ENCODE peak calls at places on chromosomes 5 and 9, in nine cellular contexts. Z is AG04449; P is Calu3; M is CD8-positive, alpha-beta T cell; Q is cardiac fibroblast; R is upper lobe of right lung; T is cardiac muscle cell; O is uterus; F is coronary artery. D is an unnamed sample.

GRCh38 chr9:72949918-72950325 is 2.9 kb downstream of the ALDH1A1 start:
- DNase-seq in Z (no peak), P (no peak), M (no peak), Q (no peak), R (no peak), T (no peak), O (no peak), F (no peak), D (no peak)

GRCh38 chr9:112655633-112656032 is 62.3 kb downstream of the INIP start:
- DNase-seq in Z (no peak), P (no peak), M (no peak), Q (no peak), R (no peak), T (no peak), O (no peak), F (no peak), D (no peak)

GRCh38 chr5:168086104-168086610 is 205.3 kb upstream of the WWC1 start:
- DNase-seq in Z (peak; percentile 75), P (peak; percentile 63), M (no peak), Q (peak; percentile 24), R (no peak), T (peak; percentile 3), O (peak; percentile 33), F (no peak), D (no peak)

GRCh38 chr5:68297656-68298055 is 82.1 kb downstream of the PIK3R1 start:
- DNase-seq in Z (no peak), P (no peak), M (no peak), Q (no peak), R (no peak), T (no peak), O (no peak), F (no peak), D (no peak)

GRCh38 chr5:21688655-21689054 is 1164.5 kb downstream of the CDH12 start:
- DNase-seq in Z (no peak), P (no peak), M (no peak), Q (no peak), R (no peak), T (peak; percentile 5), O (no peak), F (no peak), D (no peak)

GRCh38 chr5:19608434-19608833 is 379.6 kb downstream of the CDH18 start:
- DNase-seq in Z (no peak), P (no peak), M (no peak), Q (no peak), R (no peak), T (peak; percentile 0), O (no peak), F (no peak), D (no peak)

GRCh38 chr9:23571414-23572104 is 254.5 kb downstream of the ELAVL2 start:
- DNase-seq in Z (no peak), P (no peak), M (no peak), Q (no peak), R (no peak), T (no peak), O (no peak), F (no peak), D (no peak)

GRCh38 chr9:12923472-12924009 is 148.7 kb downstream of the LURAP1L start:
- DNase-seq in Z (peak; percentile 93), P (no peak), M (no peak), Q (peak; percentile 97), R (no peak), T (peak; percentile 97), O (peak; percentile 51), F (peak; percentile 79), D (no peak)

GRCh38 chr9:26561928-26562327 is 330.7 kb downstream of the CAAP1 start:
- DNase-seq in Z (no peak), P (no peak), M (no peak), Q (no peak), R (no peak), T (no peak), O (no peak), F (no peak), D (no peak)

GRCh38 chr9:21392270-21392669 is 7.1 kb upstream of the IFNA2 start:
- DNase-seq in Z (no peak), P (peak; percentile 10), M (no peak), Q (no peak), R (no peak), T (peak; percentile 19), O (no peak), F (no peak), D (no peak)

GRCh38 chr5:181171782-181172181 is 24.4 kb downstream of the OR2V2 start:
- DNase-seq in Z (no peak), P (no peak), M (no peak), Q (no peak), R (no peak), T (no peak), O (no peak), F (no peak), D (no peak)

GRCh38 chr5:180371949-180372348 is 18.8 kb upstream of the GFPT2 start:
- DNase-seq in Z (no peak), P (no peak), M (no peak), Q (no peak), R (no peak), T (no peak), O (no peak), F (no peak), D (no peak)

GRCh38 chr5:652023-652515 is 39.9 kb downstream of the CEP72 start:
- DNase-seq in Z (no peak), P (no peak), M (no peak), Q (no peak), R (peak; percentile 39), T (no peak), O (no peak), F (no peak), D (peak; percentile 9)

GRCh38 chr5:73998496-73998895 is 372.5 kb downstream of the ARHGEF28 start:
- DNase-seq in Z (no peak), P (no peak), M (no peak), Q (peak; percentile 16), R (no peak), T (peak; percentile 34), O (no peak), F (no peak), D (no peak)

GRCh38 chr9:36772449-36773370 is 200.0 kb downstream of the MELK start:
- DNase-seq in Z (no peak), P (no peak), M (no peak), Q (peak; percentile 14), R (no peak), T (peak; percentile 53), O (no peak), F (no peak), D (no peak)

GRCh38 chr9:133658442-133659431 is 22.6 kb downstream of the DBH start:
- DNase-seq in Z (no peak), P (peak; percentile 25), M (no peak), Q (peak; percentile 42), R (no peak), T (peak; percentile 70), O (peak; percentile 26), F (no peak), D (no peak)

GRCh38 chr5:76175821-76176403 is 92.7 kb downstream of the SV2C start:
- DNase-seq in Z (no peak), P (no peak), M (no peak), Q (no peak), R (no peak), T (no peak), O (no peak), F (no peak), D (no peak)

GRCh38 chr5:67182406-67182805 is 14.2 kb downstream of the CD180 start:
- DNase-seq in Z (peak; percentile 24), P (peak; percentile 21), M (no peak), Q (peak; percentile 78), R (peak; percentile 75), T (peak; percentile 87), O (peak; percentile 85), F (peak; percentile 85), D (no peak)

GRCh38 chr5:72300590-72301339 is 19.3 kb downstream of the MRPS27 start:
- DNase-seq in Z (no peak), P (no peak), M (no peak), Q (peak; percentile 24), R (no peak), T (no peak), O (no peak), F (no peak), D (no peak)

GRCh38 chr9:115944166-115944948 is 209.2 kb upstream of the PAPPA start:
- DNase-seq in Z (peak; percentile 99), P (no peak), M (no peak), Q (peak; percentile 100), R (peak; percentile 75), T (peak; percentile 100), O (peak; percentile 83), F (peak; percentile 95), D (no peak)

GRCh38 chr5:99083197-99083596 is 154.4 kb upstream of the CHD1 start:
- DNase-seq in Z (no peak), P (no peak), M (no peak), Q (no peak), R (no peak), T (no peak), O (no peak), F (no peak), D (no peak)
- TF ChIP-seq CTCF in Z (no peak), P (no peak), M (no peak), Q (no peak), R (no peak), T (no peak), O (no peak), F (no peak), D (no peak)

GRCh38 chr5:178793156-178793555 is 62.7 kb upstream of the ZNF354A start:
- DNase-seq in Z (no peak), P (no peak), M (no peak), Q (no peak), R (peak; percentile 68), T (no peak), O (no peak), F (no peak), D (no peak)
- TF ChIP-seq CTCF in Z (no peak), P (no peak), M (no peak), Q (no peak), R (no peak), T (no peak), O (no peak), F (no peak), D (no peak)

DNA sequence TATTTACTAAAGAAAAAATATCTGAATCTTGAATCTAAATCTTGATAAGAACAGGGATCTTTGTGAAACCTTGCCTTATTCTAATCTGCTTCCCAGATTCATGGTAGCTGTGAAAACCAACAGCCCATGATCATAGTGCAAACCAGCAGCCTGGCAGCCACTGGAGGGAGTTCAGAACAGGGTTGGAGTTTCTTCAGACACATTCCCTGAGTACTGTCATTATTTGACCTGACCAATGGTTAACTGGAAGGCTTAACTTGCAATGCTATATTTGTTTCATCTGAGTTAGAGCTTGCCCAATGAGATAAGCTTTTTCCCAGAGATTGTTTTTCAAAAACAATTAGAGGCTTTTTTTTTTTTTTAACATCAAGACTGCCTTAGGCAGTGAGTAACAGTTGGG is 47.8 kb downstream of the LOX start:
- DNase-seq in Z (no peak), P (no peak), M (no peak), Q (peak; percentile 31), R (no peak), T (no peak), O (no peak), F (no peak), D (no peak)
- TF ChIP-seq CTCF in Z (no peak), P (no peak), M (no peak), Q (no peak), R (no peak), T (peak; percentile 6), O (no peak), F (no peak), D (no peak)

DNA sequence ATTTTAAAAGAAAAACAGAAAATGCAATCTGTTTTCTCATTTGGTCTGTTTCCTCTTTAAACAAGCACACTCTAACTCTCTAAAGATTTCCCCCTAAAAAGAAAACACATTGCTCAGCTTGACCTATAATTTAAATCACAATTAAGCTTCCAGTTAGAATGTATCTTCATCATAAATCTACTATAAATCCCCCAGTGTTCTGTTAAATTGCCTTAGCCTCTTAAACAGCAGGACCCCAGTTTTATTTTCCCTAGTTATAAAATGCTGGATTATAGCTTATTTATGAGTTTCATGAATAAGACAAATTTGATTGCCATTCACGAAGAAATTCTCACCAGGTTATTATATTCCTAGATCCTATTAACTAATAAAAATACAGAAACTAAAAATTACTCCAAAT is 8.6 kb upstream of the SMC2 start:
- DNase-seq in Z (no peak), P (no peak), M (no peak), Q (no peak), R (no peak), T (no peak), O (no peak), F (no peak), D (no peak)
- TF ChIP-seq CTCF in Z (no peak), P (no peak), M (no peak), Q (no peak), R (no peak), T (no peak), O (no peak), F (no peak), D (no peak)

D was measured in natural killer cell.